ENCODE peak calls at places on chromosomes 16 and 17, in four cellular contexts. R, V, O and L are unnamed samples.
A peak's percentile ranks its signal among the peaks of the same experiment; 100 is the strongest.

GRCh38 chr17:81386646-81387234 is 8.5 kb upstream of the BAHCC1 start:
- DNase-seq in O (no peak), V (no peak), R (no peak), L (no peak)

GRCh38 chr17:56908061-56908542 is 5.7 kb downstream of the TRIM25 start:
- DNase-seq in V (no peak), O (peak; percentile 87), R (no peak), L (no peak)

GRCh38 chr16:85227924-85228462 is 115.7 kb upstream of the CIBAR2 start:
- DNase-seq in V (no peak), O (peak; percentile 61), R (peak; percentile 83), L (no peak)

GRCh38 chr16:83200005-83200779 is 573.4 kb downstream of the CDH13 start:
- DNase-seq in V (peak; percentile 24), R (peak; percentile 18), O (peak; percentile 16), L (peak; percentile 46)

GRCh38 chr17:78168906-78169793 is 769 bp downstream of the SYNGR2 start:
- DNase-seq in O (peak; percentile 83), V (peak; percentile 3), R (peak; percentile 67), L (peak; percentile 88)

GRCh38 chr17:56213031-56213430 is 59.8 kb downstream of the ANKFN1 start:
- DNase-seq in V (no peak), O (no peak), R (no peak), L (no peak)

GRCh38 chr17:78722101-78722761 is 59.8 kb downstream of the CYTH1 start:
- DNase-seq in O (peak; percentile 79), R (no peak), V (no peak), L (no peak)

GRCh38 chr17:40340880-40341807 is 23.4 kb downstream of the GJD3 start:
- DNase-seq in R (peak; percentile 91), O (peak; percentile 88), V (peak; percentile 46), L (peak; percentile 93)

GRCh38 chr16:15639061-15639568 is 3.8 kb downstream of the MARF1 start:
- DNase-seq in R (no peak), V (no peak), O (peak; percentile 69), L (no peak)